ENCODE peak calls at places on chromosomes 1 and 21, in eight cellular contexts. Q, S, X, U, M, J, N and O are unnamed samples.

GRCh38 chr1:118983558-118984021 is 4.6 kb downstream of the TBX15 start:
- DNase-seq in J (no peak), S (no peak), Q (no peak), N (no peak), M (no peak), U (no peak), X (no peak), O (no peak)

GRCh38 chr1:2024887-2025286 is 5.7 kb downstream of the GABRD start:
- DNase-seq in M (no peak), N (no peak), X (no peak), U (no peak), Q (no peak), S (no peak), J (no peak), O (no peak)

GRCh38 chr1:151577173-151577572 is 34.7 kb upstream of the SNX27 start:
- DNase-seq in U (no peak), S (no peak), Q (no peak), N (no peak), J (no peak), M (no peak), X (no peak), O (no peak)

GRCh38 chr1:18536943-18537342 is 56.2 kb downstream of the KLHDC7A start:
- DNase-seq in S (no peak), N (no peak), M (no peak), J (no peak), U (no peak), X (no peak), Q (no peak), O (no peak)

GRCh38 chr21:43304206-43304605 is 122.7 kb downstream of the SIK1 start:
- DNase-seq in X (no peak), U (no peak), S (peak), J (no peak), Q (no peak), N (no peak), M (no peak), O (no peak)

GRCh38 chr1:119647228-119647733 is 785 bp downstream of the ZNF697 start:
- DNase-seq in S (peak), J (peak), N (peak), Q (no peak), U (no peak), M (no peak), X (no peak), O (no peak)

GRCh38 chr1:229296541-229296941 is 25.6 kb downstream of the RAB4A start:
- DNase-seq in M (no peak), Q (no peak), U (no peak), X (no peak), N (no peak), J (no peak), S (no peak), O (no peak)

GRCh38 chr1:204128964-204129896 is 22.6 kb downstream of the ETNK2 start:
- DNase-seq in Q (no peak), J (peak), S (peak), N (peak), X (peak), U (peak), M (peak), O (peak)

GRCh38 chr21:45449658-45450502 is 44.9 kb downstream of the COL18A1 start:
- DNase-seq in M (no peak), U (no peak), Q (no peak), S (no peak), J (no peak), X (no peak), N (peak), O (no peak)

GRCh38 chr1:97209381-97209780 is 487.8 kb downstream of the PTBP2 start:
- DNase-seq in S (no peak), J (no peak), X (no peak), N (no peak), M (no peak), U (no peak), Q (no peak), O (no peak)

GRCh38 chr1:228691926-228692325 is 43.4 kb upstream of the RHOU start:
- DNase-seq in J (peak), S (no peak), Q (no peak), M (no peak), X (peak), U (peak), N (no peak), O (peak)

DNA sequence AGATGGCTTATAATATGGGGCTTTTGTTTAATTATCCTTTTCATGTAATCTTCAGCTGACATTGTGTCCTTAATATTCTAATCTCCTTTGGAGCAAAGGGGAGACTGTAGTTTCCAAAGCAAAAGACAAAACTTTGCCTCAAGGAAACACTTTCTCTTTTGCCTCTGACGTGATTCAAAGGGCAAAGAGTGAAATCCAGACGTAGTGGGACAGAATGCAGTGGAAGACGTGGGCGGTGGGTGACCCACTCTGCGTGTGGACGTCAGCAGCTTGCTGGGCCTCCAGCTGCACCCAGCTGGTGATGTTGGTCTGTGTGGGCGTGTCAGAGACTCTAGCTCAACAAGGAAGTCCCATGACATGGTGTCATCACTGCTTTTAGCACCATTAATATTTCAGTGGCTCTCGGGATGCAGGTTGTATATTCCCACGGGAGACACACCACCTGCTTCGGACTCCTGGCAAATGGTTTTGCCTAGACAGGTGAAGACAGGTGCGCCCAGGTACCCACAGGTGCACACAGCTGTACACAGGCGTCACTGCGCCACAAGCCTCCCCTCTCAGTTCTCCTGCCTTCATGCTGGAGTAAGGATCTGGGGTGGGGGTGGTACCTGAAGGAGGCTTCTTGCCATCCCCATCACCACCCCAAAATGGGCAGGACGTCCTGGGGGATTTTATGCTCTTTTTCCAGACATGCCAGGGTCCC is 292.1 kb upstream of the VAMP3 start:
- DNase-seq in S (peak), U (peak), J (peak), N (peak), Q (no peak), M (peak), X (peak), O (no peak)
- TF ChIP-seq POLR2A in S (no peak), U (no peak), J (no peak), N (no peak), Q (no peak), M (no peak), X (no peak), O (no peak)

GRCh38 chr1:212610575-212610967 is 2.0 kb downstream of the ATF3 start:
- DNase-seq in Q (no peak), N (no peak), J (no peak), X (no peak), S (no peak), U (no peak), M (no peak), O (no peak)

GRCh38 chr1:212607924-212608208 is 695 bp upstream of the ATF3 start:
- DNase-seq in Q (no peak), J (no peak), U (no peak), M (no peak), N (no peak), S (no peak), X (no peak), O (no peak)

GRCh38 chr1:212609701-212610574 is 1.4 kb downstream of the ATF3 start:
- DNase-seq in S (peak), M (no peak), N (no peak), Q (no peak), J (no peak), U (no peak), X (no peak), O (peak)

GRCh38 chr1:212608209-212608955 is at the start of gene ATF3:
- DNase-seq in M (peak), S (peak), N (peak), X (peak), U (peak), J (peak), Q (peak), O (peak)

GRCh38 chr1:212608956-212609700 is 567 bp downstream of the ATF3 start:
- DNase-seq in S (peak), Q (peak), J (peak), U (peak), N (peak), X (peak), M (peak), O (peak)
- TF ChIP-seq POLR2A in S (no peak), Q (no peak), J (no peak), U (no peak), N (no peak), X (no peak), M (no peak), O (peak)

DNA sequence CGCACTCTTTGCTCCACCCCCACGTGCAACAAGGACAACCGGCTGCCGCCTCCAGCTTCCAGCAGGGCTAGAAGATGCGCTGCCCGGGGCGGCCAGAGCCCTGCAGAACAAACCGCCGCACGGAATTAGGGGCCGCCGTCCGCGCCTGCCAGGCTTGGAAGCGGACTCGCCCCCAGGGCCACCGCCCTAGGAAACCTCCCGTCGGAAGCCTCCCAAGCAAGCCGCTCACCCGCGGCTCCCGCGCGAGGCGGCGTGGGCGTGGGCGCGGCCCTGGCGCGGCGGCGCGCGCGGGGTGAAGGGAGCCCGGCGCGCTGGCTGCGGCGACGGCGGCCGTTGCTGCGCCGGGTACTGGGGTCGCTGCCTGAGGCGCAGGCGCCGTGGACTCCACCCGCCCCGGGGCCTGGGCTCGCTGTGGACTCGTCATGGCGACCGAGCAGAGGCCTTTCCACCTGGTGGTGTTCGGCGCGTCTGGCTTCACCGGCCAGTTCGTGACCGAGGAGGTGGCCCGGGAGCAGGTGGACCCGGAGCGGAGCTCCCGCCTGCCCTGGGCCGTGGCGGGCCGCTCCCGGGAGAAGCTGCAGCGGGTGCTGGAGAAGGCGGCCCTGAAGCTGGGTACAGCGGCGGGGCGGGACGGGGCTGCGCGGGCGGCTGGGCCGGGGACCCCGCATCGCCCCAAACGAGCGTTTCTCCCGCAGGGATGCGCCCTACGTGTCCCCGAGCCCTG is at the start of gene SCCPDH:
- DNase-seq in U (peak), S (peak), N (peak), X (peak), Q (peak), J (peak), M (peak), O (peak)
- TF ChIP-seq POLR2A in U (peak), S (no peak), N (peak), X (peak), Q (peak), J (no peak), M (peak), O (peak)

GRCh38 chr1:207579436-207579799 is 65.5 kb upstream of the CR1L start:
- DNase-seq in J (peak), Q (no peak), U (peak), N (peak), X (peak), M (no peak), S (no peak), O (peak)

GRCh38 chr1:207578796-207579435 is 66.0 kb upstream of the CR1L start:
- DNase-seq in Q (no peak), M (no peak), U (no peak), N (no peak), J (no peak), S (no peak), X (no peak), O (no peak)

DNA sequence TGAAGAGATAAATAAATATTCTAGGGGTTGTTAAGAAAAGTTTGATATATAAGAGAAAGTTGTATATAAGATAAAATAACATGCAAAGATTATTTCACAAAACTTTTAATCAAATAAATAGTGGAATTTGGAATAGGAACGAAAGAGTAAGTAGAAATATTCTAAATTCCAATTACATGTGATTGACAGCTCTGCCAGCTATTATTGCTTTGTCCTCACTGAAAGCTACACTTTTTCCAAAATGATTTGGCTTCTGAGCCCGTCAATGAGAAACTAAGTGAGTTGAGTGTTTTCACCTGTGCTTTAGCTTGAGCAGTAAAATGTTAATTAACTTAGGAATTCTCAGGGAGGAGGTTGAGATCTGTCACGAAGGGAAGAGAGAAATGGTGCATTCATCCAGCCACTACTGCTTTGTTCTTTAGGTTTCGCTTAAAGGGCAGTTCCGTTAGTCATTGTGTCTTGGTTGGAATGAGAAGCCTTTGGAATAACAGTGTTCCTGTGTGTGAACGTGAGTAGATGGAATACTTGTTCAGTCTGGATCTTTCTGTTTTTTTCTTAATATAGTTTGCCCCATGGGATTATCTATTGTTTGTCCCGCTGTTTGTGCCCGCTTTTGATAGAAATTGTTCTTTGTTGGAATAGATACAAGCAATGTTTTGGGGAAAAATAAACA is 63.3 kb upstream of the CR1L start:
- DNase-seq in Q (no peak), M (no peak), J (no peak), S (no peak), U (no peak), N (no peak), X (no peak), O (no peak)
- TF ChIP-seq POLR2A in Q (no peak), M (no peak), J (no peak), S (no peak), U (no peak), N (no peak), X (no peak), O (no peak)

DNA sequence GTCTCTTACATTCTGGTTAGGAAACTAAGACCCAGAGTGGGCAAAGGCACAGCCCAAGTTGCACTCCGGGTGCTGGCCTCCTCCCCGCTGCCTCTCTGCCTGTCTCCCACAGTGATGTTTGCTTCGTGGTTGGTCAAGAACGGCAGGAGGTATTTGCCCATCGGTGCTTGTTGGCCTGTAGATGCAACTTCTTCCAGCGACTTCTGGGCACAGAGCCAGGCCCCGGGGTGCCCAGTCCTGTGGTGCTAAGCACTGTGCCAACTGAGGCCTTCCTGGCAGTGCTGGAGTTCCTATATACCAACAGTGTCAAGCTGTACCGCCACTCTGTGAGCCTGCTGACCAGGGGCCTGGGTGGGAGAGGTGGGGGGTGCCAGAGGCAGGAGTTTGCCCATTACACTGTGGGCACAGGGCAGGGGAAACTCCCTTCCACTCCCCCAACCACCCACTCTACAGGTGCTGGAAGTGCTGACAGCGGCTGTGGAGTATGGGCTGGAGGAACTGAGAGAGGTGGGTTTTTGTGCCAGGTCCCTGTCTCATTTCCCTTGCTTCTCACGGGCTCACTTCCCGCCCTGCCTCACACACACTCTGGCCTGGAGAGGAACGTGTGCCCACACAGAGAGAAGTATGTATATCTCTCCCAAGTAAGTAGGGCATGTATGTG is 1.9 kb downstream of the BTBD19 start:
- DNase-seq in S (peak), X (peak), N (peak), M (peak), Q (peak), U (peak), J (peak), O (no peak)
- TF ChIP-seq POLR2A in S (no peak), X (no peak), N (no peak), M (no peak), Q (no peak), U (no peak), J (no peak), O (no peak)

GRCh38 chr1:181089777-181090505 is 1.4 kb downstream of the IER5 start:
- DNase-seq in M (peak), J (peak), U (peak), N (peak), X (peak), S (peak), Q (peak), O (peak)
- TF ChIP-seq POLR2A in M (peak), J (no peak), U (peak), N (peak), X (no peak), S (peak), Q (no peak), O (peak)